ENCODE peak calls at places on chromosome 11, in eight cellular contexts. A, S, E, X, J, P, C and F are unnamed samples.

GRCh38 chr11:2649400-2649799 is 50.4 kb downstream of the KCNQ1OT1 start:
- DNase-seq in C (no peak), A (no peak), E (no peak), P (no peak), X (no peak), S (no peak), J (no peak), F (no peak)

GRCh38 chr11:33907419-33907818 is 15.5 kb upstream of the LMO2 start:
- DNase-seq in E (no peak), C (no peak), A (no peak), J (no peak), X (no peak), S (no peak), P (no peak), F (no peak)

GRCh38 chr11:20015529-20016427 is 144.5 kb downstream of the DBX1 start:
- DNase-seq in C (no peak), P (no peak), A (no peak), S (no peak), J (no peak), X (no peak), E (no peak), F (no peak)

GRCh38 chr11:18865261-18865660 is 73.7 kb upstream of the PTPN5 start:
- DNase-seq in P (no peak), C (no peak), A (no peak), E (no peak), X (no peak), J (no peak), S (no peak), F (no peak)

GRCh38 chr11:112176077-112176476 is 765 bp downstream of the BCO2 start:
- DNase-seq in A (no peak), E (no peak), J (no peak), P (no peak), X (no peak), C (no peak), S (no peak), F (no peak)

GRCh38 chr11:68338041-68338800 is 25.8 kb downstream of the LRP5 start:
- DNase-seq in P (no peak), J (no peak), S (no peak), X (no peak), E (peak; percentile 72), C (peak; percentile 41), A (no peak), F (peak; percentile 70)

GRCh38 chr11:117828641-117829368 is 4.3 kb upstream of the FXYD2 start:
- DNase-seq in P (no peak), C (peak; percentile 52), E (no peak), J (peak; percentile 65), A (peak; percentile 79), X (peak; percentile 69), S (peak; percentile 95), F (peak; percentile 75)

GRCh38 chr11:38138972-38139371 is 1540.9 kb upstream of the RAG2 start:
- DNase-seq in J (no peak), X (no peak), E (no peak), C (no peak), S (no peak), A (no peak), P (no peak), F (no peak)

GRCh38 chr11:35105319-35106063 is 33.5 kb upstream of the CD44 start:
- DNase-seq in A (no peak), X (no peak), E (peak; percentile 35), J (no peak), S (no peak), P (no peak), C (peak; percentile 49), F (no peak)

GRCh38 chr11:11843233-11843632 is 1.5 kb downstream of the USP47 start:
- DNase-seq in E (peak; percentile 9), S (no peak), C (peak; percentile 71), X (no peak), A (no peak), P (no peak), J (no peak), F (peak; percentile 63)

GRCh38 chr11:103773059-103773458 is 263.4 kb upstream of the DDI1 start:
- DNase-seq in X (no peak), S (no peak), J (no peak), C (no peak), A (no peak), P (no peak), E (peak; percentile 76), F (no peak)

GRCh38 chr11:67279589-67280340 is 9.3 kb upstream of the ANKRD13D start:
- DNase-seq in X (no peak), P (no peak), J (peak; percentile 0), S (no peak), A (no peak), C (no peak), E (no peak), F (no peak)

GRCh38 chr11:69944146-69944795 is 125.1 kb upstream of the FGF3 start:
- DNase-seq in S (no peak), C (no peak), J (no peak), A (no peak), P (no peak), E (no peak), X (no peak), F (no peak)

GRCh38 chr11:122253541-122254317 is 137.7 kb upstream of the BLID start:
- DNase-seq in X (no peak), P (no peak), C (no peak), E (peak; percentile 34), S (no peak), A (no peak), J (no peak), F (no peak)

GRCh38 chr11:18633256-18634139 is 644 bp downstream of the SPTY2D1 start:
- DNase-seq in E (peak; percentile 32), A (no peak), X (no peak), S (peak; percentile 37), C (peak; percentile 67), P (no peak), J (no peak), F (no peak)

GRCh38 chr11:90113541-90113940 is 20.9 kb upstream of the NAALAD2 start:
- DNase-seq in S (no peak), C (peak; percentile 66), P (no peak), J (no peak), E (no peak), A (no peak), X (no peak), F (no peak)

GRCh38 chr11:134800826-134801225 is 388.8 kb upstream of the B3GAT1 start:
- DNase-seq in A (no peak), J (no peak), X (no peak), P (no peak), S (no peak), C (no peak), E (no peak), F (no peak)